ENCODE peak calls at places on chromosomes 3 and 15, in eight cellular contexts. One of them, this sample, is unnamed.

GRCh38 chr15:100759698-100760356 is 119.8 kb upstream of the ALDH1A3 start:
- DNase-seq in left ventricle myocardium inferior: no peak
- DNase-seq in pancreas: peak
- DNase-seq in SK-N-SH: peak
- DNase-seq in CD8-positive, alpha-beta T cell: no peak
- DNase-seq in upper lobe of right lung: no peak
- DNase-seq in neural progenitor cell: no peak
- DNase-seq in RWPE2: no peak
- DNase-seq in this sample: peak

GRCh38 chr15:70196314-70197291 is 98.9 kb upstream of the TLE3 start:
- DNase-seq in left ventricle myocardium inferior: no peak
- DNase-seq in pancreas: peak
- DNase-seq in SK-N-SH: no peak
- DNase-seq in CD8-positive, alpha-beta T cell: no peak
- DNase-seq in upper lobe of right lung: peak
- DNase-seq in neural progenitor cell: peak
- DNase-seq in RWPE2: peak
- DNase-seq in this sample: no peak

GRCh38 chr3:1792466-1792865 is 306.2 kb upstream of the CNTN4 start:
- DNase-seq in left ventricle myocardium inferior: no peak
- DNase-seq in pancreas: no peak
- DNase-seq in SK-N-SH: no peak
- DNase-seq in CD8-positive, alpha-beta T cell: no peak
- DNase-seq in upper lobe of right lung: no peak
- DNase-seq in neural progenitor cell: no peak
- DNase-seq in RWPE2: no peak
- DNase-seq in this sample: no peak

GRCh38 chr3:71031914-71032521 is 551.5 kb downstream of the FOXP1 start:
- DNase-seq in left ventricle myocardium inferior: peak
- DNase-seq in pancreas: no peak
- DNase-seq in SK-N-SH: no peak
- DNase-seq in CD8-positive, alpha-beta T cell: no peak
- DNase-seq in upper lobe of right lung: no peak
- DNase-seq in neural progenitor cell: no peak
- DNase-seq in RWPE2: no peak
- DNase-seq in this sample: no peak

GRCh38 chr3:139427283-139428060 is 38.0 kb upstream of the COPB2 start:
- DNase-seq in left ventricle myocardium inferior: no peak
- DNase-seq in pancreas: no peak
- DNase-seq in SK-N-SH: peak
- DNase-seq in CD8-positive, alpha-beta T cell: no peak
- DNase-seq in upper lobe of right lung: no peak
- DNase-seq in neural progenitor cell: peak
- DNase-seq in RWPE2: no peak
- DNase-seq in this sample: peak

GRCh38 chr3:29853841-29854397 is 573.0 kb downstream of the RBMS3 start:
- DNase-seq in left ventricle myocardium inferior: no peak
- DNase-seq in pancreas: no peak
- DNase-seq in SK-N-SH: no peak
- DNase-seq in CD8-positive, alpha-beta T cell: no peak
- DNase-seq in upper lobe of right lung: no peak
- DNase-seq in neural progenitor cell: no peak
- DNase-seq in RWPE2: no peak
- DNase-seq in this sample: no peak

GRCh38 chr15:25241241-25241801 is 197.5 kb downstream of the UBE3A start:
- DNase-seq in left ventricle myocardium inferior: peak
- DNase-seq in pancreas: peak
- DNase-seq in SK-N-SH: no peak
- DNase-seq in CD8-positive, alpha-beta T cell: peak
- DNase-seq in upper lobe of right lung: no peak
- DNase-seq in neural progenitor cell: no peak
- DNase-seq in RWPE2: peak
- DNase-seq in this sample: no peak

GRCh38 chr3:170485696-170486095 is 67.0 kb downstream of the CLDN11 start:
- DNase-seq in left ventricle myocardium inferior: no peak
- DNase-seq in pancreas: no peak
- DNase-seq in SK-N-SH: no peak
- DNase-seq in CD8-positive, alpha-beta T cell: no peak
- DNase-seq in upper lobe of right lung: no peak
- DNase-seq in neural progenitor cell: no peak
- DNase-seq in RWPE2: no peak
- DNase-seq in this sample: no peak

GRCh38 chr3:66377800-66378199 is 123.0 kb downstream of the LRIG1 start:
- DNase-seq in left ventricle myocardium inferior: no peak
- DNase-seq in pancreas: no peak
- DNase-seq in SK-N-SH: no peak
- DNase-seq in CD8-positive, alpha-beta T cell: no peak
- DNase-seq in upper lobe of right lung: no peak
- DNase-seq in neural progenitor cell: no peak
- DNase-seq in RWPE2: no peak
- DNase-seq in this sample: no peak

GRCh38 chr3:120039642-120040610 is 54.3 kb downstream of the GSK3B start:
- DNase-seq in left ventricle myocardium inferior: no peak
- DNase-seq in pancreas: no peak
- DNase-seq in SK-N-SH: no peak
- DNase-seq in CD8-positive, alpha-beta T cell: no peak
- DNase-seq in upper lobe of right lung: no peak
- DNase-seq in neural progenitor cell: peak
- DNase-seq in RWPE2: no peak
- DNase-seq in this sample: no peak

GRCh38 chr3:141798455-141798854 is 35.2 kb downstream of the GRK7 start:
- DNase-seq in left ventricle myocardium inferior: peak
- DNase-seq in pancreas: no peak
- DNase-seq in SK-N-SH: no peak
- DNase-seq in CD8-positive, alpha-beta T cell: no peak
- DNase-seq in upper lobe of right lung: no peak
- DNase-seq in neural progenitor cell: peak
- DNase-seq in RWPE2: no peak
- DNase-seq in this sample: no peak

GRCh38 chr15:72068826-72069225 is 49.1 kb downstream of the MYO9A start:
- DNase-seq in left ventricle myocardium inferior: no peak
- DNase-seq in pancreas: no peak
- DNase-seq in SK-N-SH: no peak
- DNase-seq in CD8-positive, alpha-beta T cell: no peak
- DNase-seq in upper lobe of right lung: no peak
- DNase-seq in neural progenitor cell: no peak
- DNase-seq in RWPE2: no peak
- DNase-seq in this sample: no peak

DNA sequence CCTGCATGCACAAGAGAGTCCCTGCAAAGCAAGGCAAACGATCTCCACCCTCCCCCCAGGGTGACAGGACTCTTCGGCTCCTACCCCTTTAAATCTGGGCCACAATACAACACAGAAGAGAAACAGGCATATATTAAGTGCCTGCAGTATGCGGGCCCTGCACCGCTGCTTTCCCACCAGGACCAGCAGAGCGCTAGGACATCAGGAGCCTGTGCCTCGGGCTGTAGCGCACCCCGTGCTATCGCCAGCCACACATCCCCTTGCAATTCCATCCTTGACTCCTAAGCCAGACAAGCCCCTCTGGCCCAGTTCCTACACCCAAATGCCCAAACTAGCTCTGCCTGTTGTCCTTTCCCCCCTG is 4.1 kb downstream of the GALNT15 start:
- DNase-seq in left ventricle myocardium inferior: no peak
- DNase-seq in pancreas: no peak
- DNase-seq in SK-N-SH: no peak
- DNase-seq in CD8-positive, alpha-beta T cell: no peak
- DNase-seq in upper lobe of right lung: no peak
- DNase-seq in neural progenitor cell: no peak
- DNase-seq in RWPE2: no peak
- DNase-seq in this sample: no peak
- H3K4me3 ChIP-seq in left ventricle myocardium inferior: peak
- H3K4me3 ChIP-seq in pancreas: no peak
- H3K4me3 ChIP-seq in SK-N-SH: peak
- H3K4me3 ChIP-seq in CD8-positive, alpha-beta T cell: no peak
- H3K4me3 ChIP-seq in upper lobe of right lung: peak
- H3K4me3 ChIP-seq in neural progenitor cell: no peak
- H3K4me3 ChIP-seq in RWPE2: no peak
- H3K4me3 ChIP-seq in this sample: no peak

DNA sequence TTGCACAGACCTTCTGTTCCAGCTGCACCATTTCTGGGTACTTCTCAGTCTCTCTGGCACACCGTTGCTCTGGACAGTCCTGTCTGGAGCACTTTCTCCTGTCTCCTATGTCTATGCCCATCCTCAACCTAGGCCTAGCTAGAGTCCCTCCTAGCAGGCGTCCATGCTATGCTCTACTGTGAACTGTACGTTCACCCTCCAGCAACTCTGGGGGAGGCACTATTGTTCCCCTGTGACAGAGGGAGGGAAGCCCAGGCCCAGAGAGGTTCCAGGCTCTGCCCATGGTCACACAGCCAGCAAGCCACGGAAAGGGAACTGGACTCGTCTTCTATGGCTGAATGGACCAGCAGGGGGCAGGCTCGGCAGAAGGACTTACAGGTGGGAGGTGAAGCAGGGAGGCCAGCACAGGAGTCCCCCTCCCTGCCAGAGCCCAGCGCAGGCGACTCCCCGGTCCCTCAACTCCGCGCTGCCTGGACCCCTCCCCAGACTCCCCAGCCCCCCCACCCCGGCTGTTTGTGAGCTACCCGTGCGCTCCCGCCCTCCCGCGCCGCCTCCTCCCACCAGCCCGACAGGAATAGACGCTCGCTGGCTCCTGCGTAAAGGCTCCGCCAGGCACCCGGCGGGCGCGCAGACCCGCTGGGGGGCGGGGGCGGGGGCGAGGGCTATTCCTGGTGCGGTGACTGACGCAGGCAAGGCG is 1.7 kb upstream of the LINGO1 start:
- DNase-seq in left ventricle myocardium inferior: peak
- DNase-seq in pancreas: peak
- DNase-seq in SK-N-SH: peak
- DNase-seq in CD8-positive, alpha-beta T cell: peak
- DNase-seq in upper lobe of right lung: peak
- DNase-seq in neural progenitor cell: peak
- DNase-seq in RWPE2: no peak
- DNase-seq in this sample: no peak
- TF ChIP-seq CTCF in left ventricle myocardium inferior: peak
- TF ChIP-seq CTCF in pancreas: peak
- TF ChIP-seq CTCF in SK-N-SH: peak
- TF ChIP-seq CTCF in CD8-positive, alpha-beta T cell: no peak
- TF ChIP-seq CTCF in upper lobe of right lung: peak
- TF ChIP-seq CTCF in neural progenitor cell: peak
- TF ChIP-seq CTCF in RWPE2: no peak
- TF ChIP-seq CTCF in this sample: peak

GRCh38 chr3:151084893-151085226 is 604 bp upstream of the MED12L start:
- DNase-seq in left ventricle myocardium inferior: no peak
- DNase-seq in pancreas: no peak
- DNase-seq in SK-N-SH: no peak
- DNase-seq in CD8-positive, alpha-beta T cell: no peak
- DNase-seq in upper lobe of right lung: no peak
- DNase-seq in neural progenitor cell: no peak
- DNase-seq in RWPE2: no peak
- DNase-seq in this sample: no peak

GRCh38 chr3:151085227-151085888 is at the start of gene MED12L:
- DNase-seq in left ventricle myocardium inferior: peak
- DNase-seq in pancreas: peak
- DNase-seq in SK-N-SH: peak
- DNase-seq in CD8-positive, alpha-beta T cell: peak
- DNase-seq in upper lobe of right lung: peak
- DNase-seq in neural progenitor cell: peak
- DNase-seq in RWPE2: peak
- DNase-seq in this sample: no peak

GRCh38 chr3:151086484-151087456 is 1.3 kb downstream of the MED12L start:
- DNase-seq in left ventricle myocardium inferior: peak
- DNase-seq in pancreas: peak
- DNase-seq in SK-N-SH: peak
- DNase-seq in CD8-positive, alpha-beta T cell: peak
- DNase-seq in upper lobe of right lung: peak
- DNase-seq in neural progenitor cell: peak
- DNase-seq in RWPE2: peak
- DNase-seq in this sample: peak

GRCh38 chr3:151085889-151086483 is 522 bp downstream of the MED12L start:
- DNase-seq in left ventricle myocardium inferior: no peak
- DNase-seq in pancreas: peak
- DNase-seq in SK-N-SH: peak
- DNase-seq in CD8-positive, alpha-beta T cell: peak
- DNase-seq in upper lobe of right lung: peak
- DNase-seq in neural progenitor cell: peak
- DNase-seq in RWPE2: no peak
- DNase-seq in this sample: no peak

DNA sequence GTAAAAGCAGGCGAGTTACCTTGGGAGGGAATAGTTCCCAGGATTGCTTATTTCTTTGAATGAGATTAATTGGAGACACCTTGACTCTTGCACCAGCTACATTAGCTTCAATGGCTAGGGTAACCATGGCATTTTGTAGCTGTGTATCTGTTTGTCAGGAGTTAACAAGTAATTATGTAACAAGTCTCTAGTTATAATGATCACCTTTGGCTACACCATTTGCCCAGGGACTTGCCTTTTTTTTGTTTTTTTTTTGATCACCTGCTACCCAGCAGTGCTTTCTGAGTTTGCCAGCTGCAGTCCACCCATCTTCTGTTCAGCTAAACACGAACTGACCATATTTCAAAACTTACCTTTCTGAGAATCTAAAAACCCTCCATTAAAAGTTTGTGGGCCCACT is 2.2 kb downstream of the MED12L start:
- DNase-seq in left ventricle myocardium inferior: no peak
- DNase-seq in pancreas: no peak
- DNase-seq in SK-N-SH: no peak
- DNase-seq in CD8-positive, alpha-beta T cell: no peak
- DNase-seq in upper lobe of right lung: no peak
- DNase-seq in neural progenitor cell: no peak
- DNase-seq in RWPE2: no peak
- DNase-seq in this sample: no peak
- H3K4me3 ChIP-seq in left ventricle myocardium inferior: peak
- H3K4me3 ChIP-seq in pancreas: no peak
- H3K4me3 ChIP-seq in SK-N-SH: no peak
- H3K4me3 ChIP-seq in CD8-positive, alpha-beta T cell: no peak
- H3K4me3 ChIP-seq in upper lobe of right lung: no peak
- H3K4me3 ChIP-seq in neural progenitor cell: peak
- H3K4me3 ChIP-seq in RWPE2: no peak
- H3K4me3 ChIP-seq in this sample: no peak

GRCh38 chr15:64387562-64388168 is at the start of gene TRIP4:
- DNase-seq in left ventricle myocardium inferior: peak
- DNase-seq in pancreas: peak
- DNase-seq in SK-N-SH: peak
- DNase-seq in CD8-positive, alpha-beta T cell: peak
- DNase-seq in upper lobe of right lung: peak
- DNase-seq in neural progenitor cell: peak
- DNase-seq in RWPE2: peak
- DNase-seq in this sample: peak
- TF ChIP-seq CTCF in left ventricle myocardium inferior: no peak
- TF ChIP-seq CTCF in pancreas: no peak
- TF ChIP-seq CTCF in SK-N-SH: peak
- TF ChIP-seq CTCF in CD8-positive, alpha-beta T cell: no peak
- TF ChIP-seq CTCF in upper lobe of right lung: peak
- TF ChIP-seq CTCF in neural progenitor cell: peak
- TF ChIP-seq CTCF in RWPE2: peak
- TF ChIP-seq CTCF in this sample: no peak

DNA sequence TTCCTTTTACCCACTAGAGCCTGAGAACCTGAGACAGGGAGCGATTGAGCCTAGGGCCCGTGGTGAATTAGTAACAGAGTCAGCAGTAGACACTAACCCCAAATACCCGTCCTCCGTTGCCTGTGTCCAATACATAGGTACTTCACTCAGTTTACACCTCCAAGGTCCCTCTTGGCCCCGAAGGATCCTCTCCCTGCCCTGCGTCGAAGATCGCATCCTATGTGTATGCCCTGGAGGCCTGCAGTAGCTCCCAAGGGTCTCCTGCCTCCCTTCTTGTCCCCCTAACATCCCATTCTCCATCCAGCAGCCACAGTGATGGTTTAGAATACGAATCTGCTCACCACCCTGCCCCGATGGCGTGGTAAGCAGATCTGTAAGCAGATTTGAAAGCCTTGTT is 67.0 kb downstream of the ISG20 start:
- DNase-seq in left ventricle myocardium inferior: no peak
- DNase-seq in pancreas: no peak
- DNase-seq in SK-N-SH: no peak
- DNase-seq in CD8-positive, alpha-beta T cell: no peak
- DNase-seq in upper lobe of right lung: no peak
- DNase-seq in neural progenitor cell: no peak
- DNase-seq in RWPE2: no peak
- DNase-seq in this sample: no peak
- H3K4me3 ChIP-seq in left ventricle myocardium inferior: peak
- H3K4me3 ChIP-seq in pancreas: no peak
- H3K4me3 ChIP-seq in SK-N-SH: no peak
- H3K4me3 ChIP-seq in CD8-positive, alpha-beta T cell: peak
- H3K4me3 ChIP-seq in upper lobe of right lung: peak
- H3K4me3 ChIP-seq in neural progenitor cell: peak
- H3K4me3 ChIP-seq in RWPE2: peak
- H3K4me3 ChIP-seq in this sample: peak